ENCODE peak calls at places on chromosomes 5 and 9, in four cellular contexts. U is A172, V is NCI-H2081 treated with DMSO at 0.1 percent for 48 hours, X is kidney. N is an unnamed sample.

GRCh38 chr5:178078197-178078995 is 34.9 kb upstream of the N4BP3 start:
- DNase-seq in U (peak), V (no peak), X (no peak), N (peak)

GRCh38 chr9:16645970-16646369 is 224.5 kb downstream of the BNC2 start:
- DNase-seq in U (peak), V (no peak), X (no peak), N (no peak)

GRCh38 chr5:11897831-11898230 is 6.4 kb downstream of the CTNND2 start:
- DNase-seq in U (no peak), V (no peak), X (no peak), N (no peak)

GRCh38 chr5:170482511-170482910 is 21.3 kb upstream of the KCNIP1 start:
- DNase-seq in U (no peak), V (no peak), X (no peak), N (no peak)

GRCh38 chr5:91126448-91126847 is 256.7 kb downstream of the ARRDC3 start:
- DNase-seq in U (no peak), V (no peak), X (no peak), N (no peak)

GRCh38 chr5:61620660-61621650 is 288.9 kb downstream of the ZSWIM6 start:
- DNase-seq in U (no peak), V (no peak), X (peak), N (no peak)

GRCh38 chr9:109894921-109895758 is 115.1 kb downstream of the PALM2AKAP2 start:
- DNase-seq in U (peak), V (no peak), X (no peak), N (no peak)

GRCh38 chr9:37692622-37693221 is 42.0 kb downstream of the FRMPD1 start:
- DNase-seq in U (no peak), V (no peak), X (no peak), N (no peak)

GRCh38 chr9:133779516-133780403 is 41.6 kb upstream of the SARDH start:
- DNase-seq in U (no peak), V (no peak), X (peak), N (no peak)

GRCh38 chr5:67156976-67157583 is 39.5 kb downstream of the CD180 start:
- DNase-seq in U (peak), V (no peak), X (no peak), N (peak)

GRCh38 chr5:97449172-97449571 is 266.1 kb upstream of the RIOK2 start:
- DNase-seq in U (no peak), V (no peak), X (no peak), N (no peak)

N was measured in PC-9.